ENCODE peak calls at places on chromosomes 7 and 10, in four cellular contexts. M is thoracic aorta, S is heart right ventricle, T is fibroblast of pulmonary artery. R is an unnamed sample.

GRCh38 chr10:125157473-125157865 is 2.9 kb downstream of the CTBP2 start:
- DNase-seq in M (no peak), S (no peak), T (no peak), R (peak; percentile 14)

GRCh38 chr10:122435212-122435827 is 19.1 kb upstream of the ARMS2 start:
- DNase-seq in M (no peak), S (no peak), T (peak; percentile 71), R (peak; percentile 52)

GRCh38 chr7:155598810-155599210 is 45.7 kb upstream of the RBM33 start:
- DNase-seq in M (peak; percentile 25), S (peak; percentile 82), T (peak; percentile 80), R (peak; percentile 57)

GRCh38 chr7:25496394-25497103 is 268.3 kb upstream of the NPVF start:
- DNase-seq in M (no peak), S (no peak), T (no peak), R (no peak)

GRCh38 chr7:53993205-53993604 is 549.0 kb upstream of the VSTM2A start:
- DNase-seq in M (no peak), S (no peak), T (no peak), R (no peak)

GRCh38 chr10:99659868-99660366 is 608 bp downstream of the ENTPD7 start:
- DNase-seq in M (no peak), S (no peak), T (no peak), R (no peak)

GRCh38 chr7:34497153-34497777 is 160.8 kb upstream of the NPSR1 start:
- DNase-seq in M (no peak), S (no peak), T (no peak), R (no peak)

GRCh38 chr10:14549496-14549895 is 218.8 kb upstream of the FRMD4A start:
- DNase-seq in M (no peak), S (no peak), T (no peak), R (no peak)

GRCh38 chr7:96636979-96637378 is 72.7 kb downstream of the SEM1 start:
- DNase-seq in M (no peak), S (no peak), T (no peak), R (peak; percentile 3)

GRCh38 chr10:15780353-15781135 is 60.8 kb upstream of the ITGA8 start:
- DNase-seq in M (peak; percentile 24), S (peak; percentile 50), T (peak; percentile 20), R (peak; percentile 10)

GRCh38 chr10:85098835-85099521 is 770.6 kb downstream of the CCSER2 start:
- DNase-seq in M (no peak), S (no peak), T (no peak), R (no peak)

GRCh38 chr7:157211710-157212109 is 73.0 kb downstream of the UBE3C start:
- DNase-seq in M (no peak), S (no peak), T (peak; percentile 64), R (peak; percentile 70)

GRCh38 chr7:47497367-47498096 is 84.4 kb downstream of the TNS3 start:
- DNase-seq in M (no peak), S (no peak), T (no peak), R (no peak)

GRCh38 chr10:103765981-103766380 is 89.4 kb downstream of the SH3PXD2A start:
- DNase-seq in M (no peak), S (peak; percentile 60), T (no peak), R (no peak)

GRCh38 chr7:94012748-94013147 is 8.6 kb upstream of the BET1 start:
- DNase-seq in M (no peak), S (no peak), T (no peak), R (no peak)

GRCh38 chr7:93910076-93910994 is 4.0 kb downstream of the GNGT1 start:
- DNase-seq in M (no peak), S (no peak), T (peak; percentile 95), R (peak; percentile 82)

GRCh38 chr7:2872296-2872874 is 28.3 kb upstream of the GNA12 start:
- DNase-seq in M (no peak), S (no peak), T (no peak), R (peak; percentile 33)

GRCh38 chr10:21315321-21316220 is 209.9 kb downstream of the SKIDA1 start:
- DNase-seq in M (peak; percentile 41), S (peak; percentile 69), T (peak; percentile 96), R (peak; percentile 96)

GRCh38 chr10:18681366-18681765 is 22.1 kb downstream of the ARL5B start:
- DNase-seq in M (no peak), S (no peak), T (peak; percentile 74), R (peak; percentile 83)

GRCh38 chr10:35150335-35150734 is 23.7 kb downstream of the CREM start:
- DNase-seq in M (no peak), S (no peak), T (no peak), R (no peak)

GRCh38 chr10:53387546-53387945 is 615.0 kb upstream of the MBL2 start:
- DNase-seq in M (no peak), S (no peak), T (no peak), R (no peak)

GRCh38 chr7:47549397-47549796 is 32.5 kb downstream of the TNS3 start:
- DNase-seq in M (no peak), S (no peak), T (no peak), R (no peak)

GRCh38 chr10:89959433-89960110 is 258.2 kb downstream of the KIF20B start:
- DNase-seq in M (no peak), S (no peak), T (no peak), R (no peak)

GRCh38 chr10:12679636-12680035 is 321.9 kb downstream of the CCDC3 start:
- DNase-seq in M (no peak), S (no peak), T (no peak), R (no peak)

GRCh38 chr7:90594791-90595317 is 1.3 kb upstream of the CDK14 start:
- DNase-seq in M (peak; percentile 24), S (peak; percentile 19), T (peak; percentile 92), R (peak; percentile 75)

GRCh38 chr7:88399036-88399435 is 92.3 kb upstream of the STEAP4 start:
- DNase-seq in M (no peak), S (no peak), T (no peak), R (no peak)

GRCh38 chr10:82245906-82246305 is 370.9 kb downstream of the NRG3 start:
- DNase-seq in M (no peak), S (no peak), T (peak; percentile 50), R (no peak)

GRCh38 chr7:15889501-15889900 is 203.0 kb upstream of the MEOX2 start:
- DNase-seq in M (no peak), S (no peak), T (peak; percentile 20), R (peak; percentile 5)

GRCh38 chr7:106542550-106543220 is 118.3 kb downstream of the CCDC71L start:
- DNase-seq in M (no peak), S (no peak), T (peak; percentile 97), R (peak; percentile 93)

GRCh38 chr10:109913351-109913902 is 9.9 kb downstream of the XPNPEP1 start:
- DNase-seq in M (no peak), S (no peak), T (no peak), R (no peak)

GRCh38 chr10:109912335-109913282 is 10.7 kb downstream of the XPNPEP1 start:
- DNase-seq in M (no peak), S (no peak), T (peak; percentile 55), R (peak; percentile 79)

GRCh38 chr10:109919224-109919623 is 4.1 kb downstream of the XPNPEP1 start:
- DNase-seq in M (no peak), S (no peak), T (no peak), R (no peak)

GRCh38 chr10:109914966-109915365 is 8.3 kb downstream of the XPNPEP1 start:
- DNase-seq in M (no peak), S (no peak), T (peak; percentile 86), R (peak; percentile 83)

GRCh38 chr10:109915566-109915965 is 7.7 kb downstream of the XPNPEP1 start:
- DNase-seq in M (no peak), S (no peak), T (no peak), R (no peak)
- H3K4me3 ChIP-seq in M (no peak overlapping the region), S (no peak overlapping the region), T (no peak overlapping the region), R (no peak overlapping the region)

GRCh38 chr7:103683348-103683747 is 237.3 kb upstream of the SLC26A5 start:
- DNase-seq in M (no peak), S (no peak), T (no peak), R (no peak)
- H3K4me3 ChIP-seq in M (no peak overlapping the region), S (no peak overlapping the region), T (no peak overlapping the region), R (no peak overlapping the region)

DNA sequence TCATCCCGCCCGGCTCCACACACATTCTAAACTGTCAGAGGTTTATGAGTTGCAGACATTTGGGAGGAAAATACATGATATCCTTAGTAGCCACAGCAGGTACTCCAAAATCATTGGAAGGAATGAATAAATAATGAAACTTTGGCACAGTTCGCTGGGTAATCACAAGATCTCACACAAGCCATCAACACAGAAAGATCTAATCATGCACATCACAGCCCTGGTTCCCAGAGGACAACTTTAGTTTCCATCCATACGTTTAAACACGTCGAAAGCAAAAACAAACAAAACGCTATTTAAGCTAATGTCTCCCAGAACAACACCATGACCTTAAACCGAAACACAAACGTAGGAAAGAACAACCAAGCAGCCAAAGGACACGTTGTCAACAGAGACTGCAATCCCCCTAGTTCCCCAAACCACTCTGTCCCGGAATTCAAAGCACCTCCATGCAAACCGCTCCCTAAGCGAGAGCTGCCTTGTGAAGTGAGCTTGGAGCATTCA is 12.3 kb downstream of the SVIL start:
- DNase-seq in M (no peak), S (no peak), T (no peak), R (no peak)
- H3K4me3 ChIP-seq in M (peak overlapping the region; percentile 6), S (no peak overlapping the region), T (no peak overlapping the region), R (no peak overlapping the region)

DNA sequence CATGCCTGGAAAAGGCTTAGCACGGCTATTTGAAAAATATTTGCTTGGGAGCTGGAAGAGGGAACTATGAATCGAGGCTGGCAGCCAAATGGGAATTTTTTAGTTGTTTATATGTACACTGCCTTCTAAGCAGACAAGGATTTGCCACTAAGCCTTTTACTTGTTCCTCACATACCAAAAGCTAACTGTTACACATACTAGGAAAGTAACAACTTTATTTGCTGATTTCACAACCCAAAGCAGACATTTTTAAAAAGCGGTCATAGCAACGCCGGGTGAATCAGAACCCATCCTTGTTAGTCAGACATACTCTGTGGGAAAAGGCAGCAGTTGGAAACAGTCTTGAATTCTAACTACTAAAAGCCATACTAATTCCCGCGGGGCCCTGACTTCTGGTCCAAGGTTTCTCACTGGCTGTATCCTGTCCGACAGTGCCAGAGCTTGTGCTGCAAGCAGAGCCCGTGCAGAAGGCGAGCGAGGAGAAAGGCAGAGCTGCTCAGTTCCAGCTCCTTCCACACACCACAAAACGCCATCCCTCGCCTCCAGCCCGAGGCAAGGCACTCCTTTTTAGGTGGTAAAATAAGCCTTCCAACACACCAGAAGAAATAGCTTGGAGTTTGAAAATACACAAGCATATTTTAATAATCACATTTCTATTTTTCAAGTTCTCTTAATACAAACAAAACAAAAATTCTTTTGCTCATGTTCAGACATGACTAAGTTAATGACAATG is 89.2 kb downstream of the RNF216 start:
- DNase-seq in M (peak; percentile 85), S (peak; percentile 80), T (peak; percentile 97), R (peak; percentile 100)
- H3K4me3 ChIP-seq in M (peak overlapping the region; percentile 59), S (no peak overlapping the region), T (peak overlapping the region; percentile 23), R (peak overlapping the region; percentile 32)

GRCh38 chr10:108913300-108913699 is 1010.0 kb downstream of the XPNPEP1 start:
- DNase-seq in M (no peak), S (no peak), T (no peak), R (no peak)

DNA sequence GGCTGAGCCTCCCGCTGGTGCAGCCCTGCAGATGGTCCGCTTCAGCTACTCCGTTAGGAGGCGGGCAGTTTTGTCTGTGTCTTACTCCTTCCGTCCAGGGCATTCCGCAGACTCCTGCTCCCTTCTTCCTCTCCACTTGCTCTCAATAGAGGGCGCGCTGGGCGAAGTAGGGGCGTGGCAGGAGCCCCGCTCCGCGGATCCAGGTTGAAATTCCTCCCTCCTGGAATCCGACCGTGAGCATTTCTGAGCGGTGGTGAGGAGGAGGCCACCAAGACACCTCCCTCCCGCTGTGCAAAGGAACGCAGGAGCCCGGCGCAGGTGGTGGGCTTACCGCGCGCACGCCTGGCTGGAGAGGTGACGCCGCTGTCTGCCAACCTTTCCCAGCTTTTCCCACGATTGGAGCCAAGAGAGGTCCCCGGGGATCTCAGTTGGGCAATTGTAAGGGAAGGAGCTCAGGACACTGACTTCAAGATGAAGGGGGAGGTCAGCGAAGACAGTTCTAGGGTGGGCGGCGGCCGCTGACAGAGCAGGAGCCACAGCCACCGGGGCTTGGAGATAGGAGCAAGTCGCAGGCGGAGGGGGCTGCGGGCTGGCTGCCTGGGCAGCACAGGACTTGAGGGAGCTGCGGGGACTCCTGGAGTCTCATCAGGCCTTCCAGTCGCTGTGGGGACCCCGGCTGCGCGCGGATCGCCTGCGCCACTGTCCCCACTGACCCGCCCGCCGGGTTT is 1011.3 kb downstream of the XPNPEP1 start:
- DNase-seq in M (no peak), S (peak; percentile 25), T (peak; percentile 50), R (peak; percentile 59)
- H3K4me3 ChIP-seq in M (peak overlapping the region; percentile 35), S (peak overlapping the region; percentile 16), T (peak overlapping the region; percentile 44), R (peak overlapping the region; percentile 65)